ENCODE peak calls at places on chromosomes 1 and 21, in six cellular contexts. B is colonic mucosa; G is upper lobe of right lung; R is CD4-positive, alpha-beta T cell; D is CD8-positive, alpha-beta T cell; V is AG04450. K is an unnamed sample.

GRCh38 chr1:111769517-111770146 is 13.9 kb downstream of the DDX20 start:
- DNase-seq in B (no peak), G (no peak), R (peak), D (peak), V (peak), K (peak)

GRCh38 chr1:219442575-219442974 is 170.3 kb downstream of the ZC3H11B start:
- DNase-seq in B (no peak), G (no peak), R (no peak), D (no peak), V (no peak), K (no peak)

GRCh38 chr1:246320286-246320685 is 186.8 kb downstream of the SMYD3 start:
- DNase-seq in B (no peak), G (no peak), R (no peak), D (no peak), V (no peak), K (no peak)

GRCh38 chr1:58165073-58165472 is 381.5 kb downstream of the OMA1 start:
- DNase-seq in B (no peak), G (no peak), R (no peak), D (no peak), V (no peak), K (no peak)

GRCh38 chr1:220890582-220890981 is 11.3 kb downstream of the HLX start:
- DNase-seq in B (no peak), G (no peak), R (no peak), D (no peak), V (no peak), K (no peak)

GRCh38 chr1:119531606-119532323 is 24.8 kb downstream of the HSD3B1 start:
- DNase-seq in B (no peak), G (no peak), R (no peak), D (no peak), V (no peak), K (no peak)

GRCh38 chr21:42964086-42964485 is 10.3 kb upstream of the PKNOX1 start:
- DNase-seq in B (no peak), G (no peak), R (no peak), D (no peak), V (no peak), K (no peak)

GRCh38 chr1:29991025-29991424 is 732.4 kb downstream of the MATN1 start:
- DNase-seq in B (peak), G (no peak), R (no peak), D (no peak), V (no peak), K (peak)

DNA sequence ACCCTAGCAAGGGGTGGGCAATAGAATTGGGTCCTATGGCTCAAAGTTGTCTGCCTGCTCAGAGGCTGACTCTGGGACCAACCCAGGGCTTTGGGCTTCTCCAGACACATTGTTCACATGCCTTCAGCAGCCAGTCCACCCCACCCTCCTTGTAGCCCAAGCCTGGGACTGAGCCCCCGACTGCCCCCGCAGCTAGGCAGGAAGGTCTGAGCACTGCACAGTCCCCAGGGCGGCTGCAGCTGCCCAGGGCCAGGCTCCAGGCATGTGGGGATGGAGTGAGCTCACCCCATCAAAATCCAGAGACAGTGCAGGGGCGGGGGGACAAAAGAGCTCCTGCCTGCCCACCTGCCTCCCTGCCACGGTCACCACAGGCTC is 35.6 kb downstream of the HSPG2 start:
- DNase-seq in B (no peak), G (no peak), R (no peak), D (no peak), V (no peak), K (no peak)
- TF ChIP-seq CTCF in B (no peak), G (no peak), R (no peak), D (no peak), V (no peak), K (no peak)

DNA sequence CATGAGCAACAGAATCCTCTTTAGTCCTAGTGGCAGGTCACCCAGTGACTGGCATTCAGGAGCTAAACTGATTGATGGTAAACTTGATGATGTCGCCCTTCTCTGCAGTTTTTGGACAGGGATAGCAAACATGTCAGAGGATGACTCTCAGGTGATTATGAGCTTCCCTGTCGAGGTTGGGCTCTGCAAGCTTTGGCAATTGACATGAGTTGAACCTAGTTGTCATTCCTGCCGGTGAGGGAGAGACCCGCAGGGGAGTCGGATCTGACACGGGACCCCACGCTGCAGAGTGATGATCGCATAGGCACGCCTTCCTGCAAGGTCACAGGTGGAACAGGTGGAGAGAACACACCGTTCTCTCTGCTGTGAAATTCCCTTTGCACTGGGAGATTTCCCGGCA is 438.0 kb upstream of the VAMP3 start:
- DNase-seq in B (no peak), G (no peak), R (no peak), D (no peak), V (no peak), K (no peak)
- H3K27ac ChIP-seq in B (peak), G (no peak), R (no peak), D (no peak), V (no peak), K (no peak)

DNA sequence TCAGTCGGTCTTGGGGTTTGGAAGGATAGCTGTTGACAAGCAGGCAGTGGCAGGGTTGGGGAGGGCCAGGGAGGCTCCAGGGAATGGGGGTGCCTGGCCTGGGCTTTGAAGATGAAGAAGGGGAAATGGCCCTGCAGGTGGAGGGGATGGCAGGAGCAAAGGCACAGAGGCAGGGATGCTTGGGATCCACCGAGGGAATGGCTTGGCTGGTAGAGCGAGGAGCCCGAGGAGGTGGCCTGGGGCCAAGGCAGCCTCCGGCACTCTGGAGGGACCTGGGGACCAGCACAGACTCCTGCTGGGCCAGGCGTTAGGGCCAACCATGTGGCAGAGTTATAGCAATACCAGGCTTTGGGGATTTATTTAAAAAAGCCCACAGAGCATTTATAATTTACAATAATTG is 62.9 kb upstream of the EDN2 start:
- DNase-seq in B (no peak), G (peak), R (no peak), D (no peak), V (no peak), K (no peak)
- TF ChIP-seq CTCF in B (no peak), G (no peak), R (no peak), D (no peak), V (no peak), K (no peak)

GRCh38 chr1:100050139-100050538 is 80.3 kb downstream of the SLC35A3 start:
- DNase-seq in B (no peak), G (no peak), R (no peak), D (no peak), V (no peak), K (no peak)
- H3K27ac ChIP-seq in B (no peak), G (no peak), R (no peak), D (no peak), V (no peak), K (no peak)

GRCh38 chr1:204213668-204214662 is at the start of gene GOLT1A:
- DNase-seq in B (peak), G (peak), R (peak), D (peak), V (peak), K (peak)
- TF ChIP-seq CTCF in B (peak), G (peak), R (no peak), D (peak), V (peak), K (peak)

DNA sequence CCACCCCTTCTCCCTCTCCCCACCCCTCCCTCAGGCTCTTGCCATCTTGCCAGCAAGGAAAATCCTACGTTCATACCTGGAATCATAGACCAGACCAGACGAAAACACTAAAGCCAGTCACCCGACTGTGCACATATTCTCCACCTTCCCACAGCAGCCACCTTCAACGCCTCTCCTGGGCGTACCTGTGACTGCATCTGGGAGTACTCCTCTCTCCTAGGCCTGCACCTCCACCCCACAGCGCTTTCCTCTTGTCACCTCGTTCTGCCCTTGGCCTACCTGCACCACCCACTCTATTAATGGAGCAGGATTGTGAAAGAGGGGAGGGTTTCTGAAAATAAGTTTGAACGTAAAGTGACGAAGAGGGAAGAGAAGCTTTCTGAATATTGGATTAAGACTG is 17.8 kb downstream of the PAPPA2 start:
- DNase-seq in B (no peak), G (no peak), R (no peak), D (no peak), V (no peak), K (no peak)
- H3K27ac ChIP-seq in B (no peak), G (no peak), R (no peak), D (no peak), V (no peak), K (no peak)

GRCh38 chr1:184164529-184164928 is 113.0 kb downstream of the TSEN15 start:
- DNase-seq in B (no peak), G (no peak), R (no peak), D (no peak), V (no peak), K (no peak)

GRCh38 chr1:184163674-184164470 is 112.3 kb downstream of the TSEN15 start:
- DNase-seq in B (no peak), G (no peak), R (no peak), D (no peak), V (peak), K (peak)

GRCh38 chr1:184160942-184161698 is 109.6 kb downstream of the TSEN15 start:
- DNase-seq in B (no peak), G (no peak), R (no peak), D (no peak), V (no peak), K (no peak)

GRCh38 chr1:184160236-184160635 is 108.7 kb downstream of the TSEN15 start:
- DNase-seq in B (no peak), G (no peak), R (no peak), D (no peak), V (no peak), K (peak)

GRCh38 chr1:184162266-184162665 is 110.7 kb downstream of the TSEN15 start:
- DNase-seq in B (no peak), G (no peak), R (no peak), D (no peak), V (no peak), K (no peak)
- TF ChIP-seq CTCF in B (no peak), G (no peak), R (no peak), D (no peak), V (no peak), K (no peak)

K was measured in RWPE1.